ENCODE peak calls at places on chromosomes 13 and 19, in ten cellular contexts. T is NCI-H1930; A is fibroblast of the aortic adventitia; E is frontal cortex; U is CD4-positive, CD25-positive, alpha-beta regulatory T cell; F is cardiac fibroblast; Y is tibial artery; P is Caki2; O is HuH-7.5; X is sigmoid colon. N is an unnamed sample.

GRCh38 chr19:48354332-48354992 is 9.3 kb downstream of the TMEM143 start:
- DNase-seq in T (no peak), A (no peak), E (no peak), U (no peak), F (no peak), Y (no peak), P (peak), O (peak), X (no peak), N (no peak)

GRCh38 chr13:111158136-111158805 is 43.2 kb downstream of the ARHGEF7 start:
- DNase-seq in T (no peak), A (peak), E (no peak), U (no peak), F (peak), Y (no peak), P (no peak), O (no peak), X (no peak), N (no peak)

GRCh38 chr13:63517376-63517775 is 2101.7 kb upstream of the PCDH20 start:
- DNase-seq in T (no peak), A (no peak), E (no peak), U (no peak), F (peak), Y (no peak), P (no peak), O (no peak), X (no peak), N (no peak)

GRCh38 chr13:20351279-20352022 is 119.3 kb upstream of the GJB6 start:
- DNase-seq in T (no peak), A (peak), E (no peak), U (no peak), F (peak), Y (no peak), P (no peak), O (no peak), X (no peak), N (no peak)

GRCh38 chr13:94947965-94948371 is 235.6 kb upstream of the SOX21 start:
- DNase-seq in T (peak), A (no peak), E (no peak), U (no peak), F (no peak), Y (no peak), P (no peak), O (no peak), X (no peak), N (no peak)

GRCh38 chr19:342801-343421 is 1.7 kb downstream of the MIER2 start:
- DNase-seq in T (no peak), A (peak), E (peak), U (no peak), F (peak), Y (peak), P (no peak), O (no peak), X (peak), N (no peak)

GRCh38 chr19:43524922-43525835 is 1.8 kb downstream of the ETHE1 start:
- DNase-seq in T (no peak), A (peak), E (no peak), U (no peak), F (peak), Y (peak), P (peak), O (peak), X (peak), N (peak)

GRCh38 chr13:39364797-39365468 is 238.1 kb downstream of the LHFPL6 start:
- DNase-seq in T (peak), A (peak), E (no peak), U (no peak), F (no peak), Y (no peak), P (no peak), O (no peak), X (no peak), N (no peak)

GRCh38 chr19:48635966-48636858 is 967 bp downstream of the DBP start:
- DNase-seq in T (no peak), A (no peak), E (peak), U (peak), F (no peak), Y (peak), P (no peak), O (no peak), X (peak), N (no peak)

GRCh38 chr13:33686772-33687480 is 131.0 kb upstream of the RFC3 start:
- DNase-seq in T (no peak), A (peak), E (no peak), U (no peak), F (peak), Y (no peak), P (no peak), O (no peak), X (no peak), N (no peak)

GRCh38 chr19:29260477-29261317 is 47.7 kb upstream of the UQCRFS1 start:
- DNase-seq in T (no peak), A (peak), E (no peak), U (no peak), F (peak), Y (no peak), P (no peak), O (no peak), X (no peak), N (no peak)

GRCh38 chr13:72745260-72745659 is 17.5 kb downstream of the BORA start:
- DNase-seq in T (no peak), A (no peak), E (no peak), U (no peak), F (no peak), Y (no peak), P (no peak), O (no peak), X (no peak), N (no peak)

GRCh38 chr19:7637374-7638256 is 705 bp downstream of the STXBP2 start:
- DNase-seq in T (no peak), A (no peak), E (no peak), U (no peak), F (peak), Y (no peak), P (peak), O (no peak), X (no peak), N (no peak)

GRCh38 chr13:73040479-73040878 is 18.3 kb upstream of the KLF5 start:
- DNase-seq in T (no peak), A (no peak), E (no peak), U (no peak), F (no peak), Y (no peak), P (no peak), O (no peak), X (no peak), N (no peak)

GRCh38 chr19:15292140-15292539 is 40.2 kb downstream of the BRD4 start:
- DNase-seq in T (no peak), A (no peak), E (no peak), U (no peak), F (no peak), Y (no peak), P (no peak), O (no peak), X (no peak), N (no peak)

GRCh38 chr19:18807861-18808331 is 16.8 kb upstream of the COMP start:
- DNase-seq in T (no peak), A (peak), E (no peak), U (no peak), F (peak), Y (peak), P (no peak), O (no peak), X (no peak), N (no peak)

GRCh38 chr13:24220086-24220703 is 59.7 kb downstream of the SPATA13 start:
- DNase-seq in T (peak), A (peak), E (peak), U (peak), F (peak), Y (peak), P (peak), O (peak), X (no peak), N (no peak)

GRCh38 chr19:55369651-55370304 is 485 bp downstream of the IL11 start:
- DNase-seq in T (peak), A (peak), E (peak), U (no peak), F (peak), Y (no peak), P (peak), O (peak), X (no peak), N (no peak)

GRCh38 chr13:101917833-101918755 is 465.6 kb downstream of the ITGBL1 start:
- DNase-seq in T (peak), A (no peak), E (peak), U (no peak), F (no peak), Y (no peak), P (peak), O (no peak), X (no peak), N (no peak)

GRCh38 chr19:53581871-53582279 is 43.9 kb downstream of the ZNF331 start:
- DNase-seq in T (no peak), A (no peak), E (no peak), U (no peak), F (no peak), Y (no peak), P (no peak), O (no peak), X (no peak), N (no peak)

GRCh38 chr13:66972659-66973058 is 257.5 kb downstream of the PCDH9 start:
- DNase-seq in T (no peak), A (peak), E (no peak), U (no peak), F (peak), Y (no peak), P (no peak), O (no peak), X (no peak), N (no peak)

GRCh38 chr19:14528419-14529253 is 758 bp upstream of the TECR start:
- DNase-seq in T (no peak), A (no peak), E (no peak), U (no peak), F (no peak), Y (no peak), P (no peak), O (no peak), X (peak), N (no peak)

GRCh38 chr13:102680133-102680717 is 14.6 kb downstream of the METTL21C start:
- DNase-seq in T (no peak), A (no peak), E (no peak), U (no peak), F (no peak), Y (no peak), P (no peak), O (no peak), X (no peak), N (no peak)

GRCh38 chr19:42455621-42456081 is 12.9 kb upstream of the CXCL17 start:
- DNase-seq in T (no peak), A (no peak), E (no peak), U (no peak), F (no peak), Y (no peak), P (peak), O (no peak), X (no peak), N (no peak)

GRCh38 chr13:59607780-59608233 is 555.9 kb downstream of the DIAPH3 start:
- DNase-seq in T (no peak), A (no peak), E (no peak), U (no peak), F (no peak), Y (no peak), P (no peak), O (no peak), X (no peak), N (no peak)

GRCh38 chr13:50341526-50341925 is 326.3 kb downstream of the KCNRG start:
- DNase-seq in T (no peak), A (no peak), E (no peak), U (no peak), F (no peak), Y (no peak), P (no peak), O (no peak), X (no peak), N (no peak)

GRCh38 chr19:18576383-18576782 is 4.7 kb downstream of the UBA52 start:
- DNase-seq in T (no peak), A (no peak), E (no peak), U (no peak), F (no peak), Y (no peak), P (no peak), O (no peak), X (no peak), N (no peak)

GRCh38 chr13:75788494-75788991 is 152.4 kb downstream of the LMO7 start:
- DNase-seq in T (no peak), A (peak), E (no peak), U (no peak), F (peak), Y (no peak), P (no peak), O (no peak), X (no peak), N (no peak)

GRCh38 chr19:19113040-19113541 is 25.2 kb downstream of the TMEM161A start:
- DNase-seq in T (no peak), A (peak), E (no peak), U (no peak), F (peak), Y (no peak), P (no peak), O (peak), X (no peak), N (no peak)

GRCh38 chr19:15649526-15649925 is 8.8 kb downstream of the CYP4F3 start:
- DNase-seq in T (no peak), A (no peak), E (no peak), U (no peak), F (no peak), Y (no peak), P (no peak), O (no peak), X (no peak), N (no peak)

GRCh38 chr13:101474419-101474957 is 22.0 kb downstream of the ITGBL1 start:
- DNase-seq in T (peak), A (peak), E (no peak), U (no peak), F (peak), Y (peak), P (peak), O (no peak), X (no peak), N (peak)

GRCh38 chr13:97781891-97782305 is 171.6 kb upstream of the IPO5 start:
- DNase-seq in T (no peak), A (no peak), E (no peak), U (no peak), F (peak), Y (peak), P (no peak), O (no peak), X (no peak), N (no peak)

GRCh38 chr19:14023404-14024235 is 4.3 kb upstream of the RLN3 start:
- DNase-seq in T (no peak), A (peak), E (no peak), U (no peak), F (peak), Y (no peak), P (peak), O (peak), X (no peak), N (no peak)

GRCh38 chr19:32708457-32708856 is 11.1 kb upstream of the TDRD12 start:
- DNase-seq in T (no peak), A (no peak), E (no peak), U (no peak), F (no peak), Y (no peak), P (no peak), O (no peak), X (no peak), N (no peak)

GRCh38 chr19:8174706-8175105 is 25.3 kb upstream of the FBN3 start:
- DNase-seq in T (no peak), A (no peak), E (no peak), U (no peak), F (no peak), Y (no peak), P (peak), O (no peak), X (no peak), N (peak)